ENCODE peak calls at places on chromosome 17, in six cellular contexts. S, O, C, Q, W and D are unnamed samples.

GRCh38 chr17:77602062-77602746 is 356.3 kb upstream of the TNRC6C start:
- DNase-seq in C (peak), W (no peak), S (no peak), Q (peak), O (no peak), D (no peak)

GRCh38 chr17:48037036-48037881 is at the start of gene COPZ2:
- DNase-seq in S (peak), O (no peak), C (peak), Q (peak), W (no peak), D (no peak)

GRCh38 chr17:77579717-77580116 is 378.8 kb upstream of the TNRC6C start:
- DNase-seq in S (no peak), Q (no peak), O (no peak), C (no peak), W (no peak), D (no peak)

GRCh38 chr17:36936455-36936934 is 780 bp upstream of the LHX1 start:
- DNase-seq in C (peak), O (no peak), S (no peak), W (no peak), Q (peak), D (no peak)

GRCh38 chr17:60959696-60960095 is 282.0 kb downstream of the BCAS3 start:
- DNase-seq in C (no peak), S (peak), W (no peak), Q (no peak), O (no peak), D (no peak)

GRCh38 chr17:52395308-52395707 is 236.8 kb upstream of the CA10 start:
- DNase-seq in O (no peak), S (no peak), Q (peak), W (no peak), C (no peak), D (no peak)

GRCh38 chr17:77330602-77331081 is 189.9 kb downstream of the SEC14L1 start:
- DNase-seq in O (no peak), W (no peak), S (no peak), C (no peak), Q (no peak), D (no peak)

GRCh38 chr17:49969134-49969759 is at the start of gene DLX4:
- DNase-seq in O (no peak), W (no peak), S (no peak), Q (peak), C (peak), D (peak)

GRCh38 chr17:32877164-32877764 is 340 bp upstream of the MYO1D start:
- DNase-seq in W (peak), Q (peak), O (peak), C (peak), S (peak), D (peak)

GRCh38 chr17:12605222-12605621 is 60.5 kb upstream of the MYOCD start:
- DNase-seq in O (no peak), C (no peak), Q (no peak), S (no peak), W (no peak), D (no peak)

GRCh38 chr17:70006159-70006558 is 68.9 kb upstream of the KCNJ16 start:
- DNase-seq in O (no peak), S (no peak), W (no peak), C (no peak), Q (no peak), D (no peak)

GRCh38 chr17:57881143-57881542 is 31.3 kb upstream of the MRPS23 start:
- DNase-seq in O (no peak), S (no peak), C (no peak), W (no peak), Q (no peak), D (no peak)

GRCh38 chr17:61253937-61254677 is 145.5 kb upstream of the TBX2 start:
- DNase-seq in S (no peak), Q (no peak), W (no peak), C (no peak), O (no peak), D (no peak)

GRCh38 chr17:73045722-73046121 is 46.8 kb downstream of the SLC39A11 start:
- DNase-seq in C (no peak), Q (no peak), W (no peak), S (no peak), O (no peak), D (no peak)

GRCh38 chr17:42679492-42680330 is 1.9 kb downstream of the CCR10 start:
- DNase-seq in W (no peak), Q (peak), C (peak), S (no peak), O (no peak), D (peak)

GRCh38 chr17:15944720-15945492 is at the start of gene ADORA2B:
- DNase-seq in Q (peak), O (no peak), W (no peak), C (peak), S (peak), D (peak)

GRCh38 chr17:70552982-70553334 is 383.6 kb downstream of the KCNJ2 start:
- DNase-seq in W (no peak), S (no peak), C (no peak), O (no peak), Q (no peak), D (no peak)

GRCh38 chr17:36722121-36722902 is 120.9 kb downstream of the MRM1 start:
- DNase-seq in S (no peak), O (no peak), Q (no peak), C (peak), W (no peak), D (peak)

GRCh38 chr17:71548540-71549190 is 572.2 kb upstream of the SOX9 start:
- DNase-seq in S (no peak), C (no peak), O (no peak), Q (no peak), W (no peak), D (no peak)

GRCh38 chr17:18181358-18181757 is 2.3 kb upstream of the ALKBH5 start:
- DNase-seq in S (no peak), Q (no peak), W (no peak), C (no peak), O (no peak), D (no peak)

GRCh38 chr17:64706224-64707076 is 44.3 kb upstream of the SMURF2 start:
- DNase-seq in W (no peak), C (no peak), S (peak), Q (no peak), O (peak), D (no peak)

GRCh38 chr17:72602517-72603345 is 481.9 kb downstream of the SOX9 start:
- DNase-seq in Q (no peak), S (no peak), O (peak), W (no peak), C (peak), D (no peak)

GRCh38 chr17:55086635-55087058 is 118.1 kb downstream of the STXBP4 start:
- DNase-seq in S (no peak), O (peak), C (no peak), W (no peak), Q (no peak), D (peak)

GRCh38 chr17:65830356-65830755 is 268.9 kb upstream of the AXIN2 start:
- DNase-seq in O (no peak), W (no peak), Q (no peak), S (no peak), C (no peak), D (no peak)

GRCh38 chr17:47239663-47240374 is 13.8 kb upstream of the ITGB3 start:
- DNase-seq in W (peak), S (no peak), C (no peak), O (peak), Q (peak), D (peak)

DNA sequence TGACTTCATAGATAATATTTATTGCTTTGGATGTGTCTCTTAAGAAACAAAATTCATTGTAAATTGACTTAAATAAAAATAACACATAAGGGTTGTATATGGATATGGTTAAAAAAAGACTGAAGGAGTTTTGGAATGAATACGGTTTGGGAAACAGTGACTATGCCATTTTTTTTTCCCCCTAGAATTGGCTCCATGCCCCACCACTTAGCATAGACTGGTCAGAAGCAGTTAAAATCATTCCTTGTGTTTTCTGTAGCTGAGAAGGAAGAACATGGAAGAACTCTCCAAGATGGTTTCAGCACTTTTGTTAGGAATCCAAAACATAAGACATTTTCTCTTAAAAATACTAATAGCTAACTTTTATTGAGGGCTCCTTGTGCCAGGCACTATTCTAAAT is 39.4 kb upstream of the FAM20A start:
- DNase-seq in W (no peak), Q (no peak), S (no peak), O (no peak), C (no peak), D (no peak)
- TF ChIP-seq YY1 in W (no peak), Q (no peak), S (no peak), O (no peak), C (no peak), D (no peak)

GRCh38 chr17:2396192-2396567 is 4.7 kb downstream of the MNT start:
- DNase-seq in S (no peak), O (no peak), Q (no peak), C (no peak), W (no peak), D (no peak)

GRCh38 chr17:2393954-2394749 is 6.7 kb downstream of the MNT start:
- DNase-seq in W (no peak), C (no peak), O (no peak), S (no peak), Q (peak), D (no peak)

GRCh38 chr17:2396568-2397246 is 4.2 kb downstream of the MNT start:
- DNase-seq in C (peak), O (peak), Q (peak), W (peak), S (peak), D (peak)

GRCh38 chr17:2394775-2395191 is 6.1 kb downstream of the MNT start:
- DNase-seq in W (no peak), C (no peak), Q (no peak), S (no peak), O (no peak), D (no peak)

GRCh38 chr17:2395258-2396170 is 5.3 kb downstream of the MNT start:
- DNase-seq in W (no peak), S (peak), C (no peak), Q (no peak), O (no peak), D (no peak)
- TF ChIP-seq YY1 in W (no peak), S (no peak), C (no peak), Q (no peak), O (no peak), D (no peak)

DNA sequence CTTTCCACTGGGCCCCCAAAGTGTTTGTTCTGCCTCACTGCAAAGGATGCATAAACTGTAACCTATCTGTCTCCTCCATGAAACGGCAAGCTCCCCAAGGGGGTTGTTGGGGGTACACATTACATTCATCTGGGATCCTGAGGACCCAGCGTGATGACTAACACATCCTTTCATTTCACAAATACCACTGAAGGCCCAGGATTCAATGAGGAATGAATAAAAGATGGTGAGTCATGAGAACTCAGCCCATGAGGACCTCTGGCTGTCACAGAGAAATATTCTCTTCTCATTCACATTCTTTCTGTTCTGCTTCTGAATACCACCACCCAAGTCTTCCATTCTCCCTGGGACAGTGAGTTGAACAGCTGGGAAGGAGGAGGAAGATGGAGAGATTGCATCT is 149.8 kb downstream of the RBFOX3 start:
- DNase-seq in Q (no peak), C (no peak), S (no peak), W (no peak), O (no peak), D (no peak)
- TF ChIP-seq YY1 in Q (no peak), C (no peak), S (no peak), W (no peak), O (no peak), D (no peak)

DNA sequence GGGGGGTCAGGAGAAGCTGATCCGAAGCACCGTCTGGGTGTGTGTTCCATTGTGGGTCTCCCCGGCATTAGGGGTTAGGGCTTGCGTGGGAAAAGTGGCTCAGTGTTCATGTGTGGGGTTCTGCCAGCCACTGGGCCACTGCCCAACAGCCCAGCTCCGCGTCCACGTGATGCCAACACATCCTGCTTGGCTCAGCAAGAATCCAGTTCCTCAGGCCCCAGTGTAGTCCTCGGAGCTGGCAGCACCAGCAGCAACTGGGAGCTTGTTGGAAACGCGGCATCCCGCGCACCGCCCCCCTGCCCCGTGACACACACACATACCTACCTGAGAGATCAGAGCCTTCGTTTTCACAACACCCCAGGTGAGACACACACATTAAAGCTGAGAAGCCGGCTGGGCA is 18.9 kb downstream of the LGALS9 start:
- DNase-seq in S (no peak), W (no peak), Q (no peak), O (no peak), C (no peak), D (no peak)
- TF ChIP-seq YY1 in S (no peak), W (no peak), Q (no peak), O (no peak), C (no peak), D (no peak)

GRCh38 chr17:67855504-67856324 is 30.4 kb downstream of the BPTF start:
- DNase-seq in Q (no peak), W (no peak), S (no peak), C (no peak), O (no peak), D (peak)

GRCh38 chr17:67853703-67854102 is 28.4 kb downstream of the BPTF start:
- DNase-seq in O (no peak), Q (no peak), C (no peak), W (no peak), S (no peak), D (no peak)

GRCh38 chr17:67845374-67845773 is 20.1 kb downstream of the BPTF start:
- DNase-seq in Q (no peak), O (no peak), S (no peak), C (no peak), W (no peak), D (no peak)

GRCh38 chr17:67854378-67854777 is 29.1 kb downstream of the BPTF start:
- DNase-seq in S (no peak), Q (no peak), C (no peak), O (no peak), W (no peak), D (no peak)

DNA sequence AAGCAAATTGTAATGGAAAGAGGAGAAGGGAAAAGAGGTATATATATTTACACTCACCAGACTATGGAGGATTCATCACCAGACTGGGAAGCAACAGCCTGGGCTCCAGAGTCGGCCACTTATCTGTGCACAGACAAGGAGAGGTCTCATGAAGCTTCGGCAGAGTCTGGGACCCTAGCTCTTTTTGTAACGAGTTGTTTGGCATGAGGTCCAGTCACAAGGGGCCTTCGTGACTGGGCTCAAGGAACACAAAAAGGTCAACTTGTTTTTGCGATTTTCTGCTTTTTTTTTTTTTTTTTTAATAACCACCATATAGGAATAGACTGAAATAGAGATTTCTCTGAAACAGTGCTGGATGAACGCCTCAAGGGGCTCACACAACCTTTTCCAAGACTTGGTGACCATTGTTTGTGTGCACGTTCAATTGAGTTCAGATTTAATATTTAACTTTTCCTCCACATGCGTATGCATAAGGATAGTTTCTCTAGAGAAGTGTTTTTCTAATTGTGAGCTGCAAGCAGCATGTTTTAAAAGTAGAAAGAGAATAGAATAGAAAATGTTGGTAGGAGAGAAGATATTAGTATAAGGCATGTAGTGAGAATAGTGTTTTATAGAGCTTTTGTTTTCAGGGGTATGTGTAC is 25.8 kb downstream of the BPTF start:
- DNase-seq in O (no peak), W (no peak), S (no peak), C (no peak), Q (no peak), D (no peak)
- TF ChIP-seq YY1 in O (no peak), W (no peak), S (no peak), C (no peak), Q (no peak), D (no peak)

GRCh38 chr17:40598928-40599627 is 33.8 kb upstream of the CCR7 start:
- DNase-seq in O (no peak), S (no peak), W (peak), Q (no peak), C (no peak), D (no peak)
- TF ChIP-seq YY1 in O (no peak), S (no peak), W (peak), Q (no peak), C (no peak), D (no peak)

GRCh38 chr17:39022961-39023360 is 55.8 kb upstream of the FBXO47 start:
- DNase-seq in C (no peak), S (no peak), W (no peak), Q (no peak), O (no peak), D (no peak)

GRCh38 chr17:39028690-39029089 is 61.5 kb upstream of the FBXO47 start:
- DNase-seq in S (no peak), C (no peak), W (no peak), O (no peak), Q (no peak), D (no peak)

GRCh38 chr17:39027440-39028035 is 60.3 kb upstream of the FBXO47 start:
- DNase-seq in O (no peak), C (no peak), W (no peak), S (no peak), Q (peak), D (no peak)

GRCh38 chr17:39027037-39027436 is 59.8 kb upstream of the FBXO47 start:
- DNase-seq in Q (peak), W (no peak), O (no peak), C (peak), S (no peak), D (no peak)
- TF ChIP-seq YY1 in Q (no peak), W (no peak), O (no peak), C (no peak), S (no peak), D (no peak)

DNA sequence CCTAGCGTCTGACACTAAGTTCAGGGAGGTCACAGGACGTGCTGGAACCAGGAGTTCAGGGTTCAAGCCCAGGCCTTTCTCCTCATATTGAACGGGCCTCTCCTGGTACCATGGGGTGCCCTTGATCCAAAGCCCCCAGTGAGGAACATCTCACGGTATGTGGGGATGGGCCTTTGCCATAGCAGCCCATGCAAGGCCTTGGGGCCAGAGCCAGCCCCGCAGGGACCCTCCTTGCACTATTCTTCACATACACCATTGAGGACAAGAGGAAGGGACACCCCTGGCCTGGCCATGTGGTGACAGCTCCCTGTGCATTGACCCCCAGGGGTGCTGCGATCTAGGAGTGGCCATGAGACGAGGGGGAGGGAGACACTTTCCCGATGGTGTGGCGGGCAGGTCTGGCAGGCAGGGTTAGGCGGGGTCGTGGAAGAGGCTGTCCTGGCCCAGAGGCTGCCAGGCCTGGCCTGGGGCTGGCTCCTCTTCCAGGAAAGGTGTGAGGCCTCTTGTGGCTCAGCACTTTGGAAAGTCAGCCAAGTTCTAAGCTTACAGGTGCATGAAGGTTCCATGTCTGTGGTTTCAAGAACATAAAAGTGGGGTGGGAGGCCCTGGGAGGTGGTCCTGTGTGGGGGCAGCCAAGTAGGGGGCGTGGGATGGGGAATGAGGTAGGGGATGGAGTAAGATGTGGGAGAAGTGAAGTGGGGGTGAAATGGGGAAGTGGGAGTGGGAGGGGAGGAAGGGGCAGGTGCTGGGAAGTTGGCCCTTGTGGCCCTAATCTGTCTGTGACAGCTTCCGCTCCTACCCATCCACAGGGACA is 88.7 kb upstream of the CBX4 start:
- DNase-seq in S (no peak), Q (no peak), C (no peak), W (no peak), O (no peak), D (no peak)
- TF ChIP-seq YY1 in S (no peak), Q (no peak), C (no peak), W (no peak), O (no peak), D (no peak)

GRCh38 chr17:27635275-27635823 is 4.4 kb downstream of the LGALS9 start:
- DNase-seq in Q (no peak), S (no peak), W (no peak), C (no peak), O (no peak), D (peak)
- TF ChIP-seq YY1 in Q (no peak), S (no peak), W (no peak), C (no peak), O (no peak), D (no peak)

GRCh38 chr17:28812136-28812979 is 30.2 kb downstream of the FAM222B start:
- DNase-seq in Q (peak), C (peak), O (peak), W (peak), S (peak), D (peak)

GRCh38 chr17:28811594-28812135 is 30.9 kb downstream of the FAM222B start:
- DNase-seq in C (no peak), S (peak), W (no peak), O (peak), Q (peak), D (peak)

GRCh38 chr17:28812980-28813377 is 29.6 kb downstream of the FAM222B start:
- DNase-seq in W (no peak), O (no peak), S (no peak), Q (peak), C (no peak), D (no peak)

GRCh38 chr17:28810437-28810836 is 32.2 kb downstream of the FAM222B start:
- DNase-seq in C (no peak), S (no peak), W (no peak), Q (no peak), O (no peak), D (no peak)

GRCh38 chr17:28807925-28808641 is 34.5 kb downstream of the FAM222B start:
- DNase-seq in W (no peak), C (no peak), S (peak), O (peak), Q (no peak), D (no peak)
- TF ChIP-seq YY1 in W (no peak), C (no peak), S (no peak), O (no peak), Q (no peak), D (no peak)